ENCODE peak calls at places on chromosomes 16 and 17, in eight cellular contexts. N, W, U, M, H, G, P and Y are unnamed samples.

GRCh38 chr17:74012465-74012864 is 191.0 kb upstream of the RPL38 start:
- DNase-seq in U (no peak), M (no peak), H (no peak), G (no peak), W (no peak), P (no peak), N (peak), Y (no peak)

GRCh38 chr16:52729731-52730130 is 182.8 kb upstream of the TOX3 start:
- DNase-seq in P (no peak), W (no peak), M (no peak), N (no peak), G (no peak), U (no peak), H (no peak), Y (no peak)

GRCh38 chr16:66337434-66338188 is 28.9 kb upstream of the CDH5 start:
- DNase-seq in M (no peak), G (no peak), H (no peak), U (no peak), N (no peak), W (no peak), P (no peak), Y (no peak)

GRCh38 chr17:48259710-48260291 is 152.2 kb downstream of the SNX11 start:
- DNase-seq in P (no peak), M (peak), U (no peak), N (no peak), G (no peak), H (peak), W (no peak), Y (no peak)

GRCh38 chr17:74199306-74200092 is 4.0 kb upstream of the RPL38 start:
- DNase-seq in P (peak), M (peak), U (peak), N (peak), H (peak), W (peak), G (peak), Y (no peak)

GRCh38 chr16:21116148-21116693 is 34.4 kb downstream of the DNAH3 start:
- DNase-seq in H (peak), M (no peak), U (no peak), W (no peak), N (no peak), P (no peak), G (no peak), Y (no peak)

GRCh38 chr17:80845121-80845862 is 146.3 kb upstream of the CHMP6 start:
- DNase-seq in P (no peak), M (no peak), U (no peak), W (no peak), H (no peak), G (no peak), N (no peak), Y (no peak)

GRCh38 chr17:30378191-30378796 is 433 bp upstream of the CPD start:
- DNase-seq in H (no peak), U (peak), W (no peak), G (peak), N (peak), M (no peak), P (no peak), Y (no peak)

GRCh38 chr17:46873941-46874645 is 22.7 kb downstream of the WNT9B start:
- DNase-seq in M (no peak), W (no peak), U (no peak), H (no peak), G (no peak), P (no peak), N (no peak), Y (no peak)